ENCODE peak calls at places on chromosome 13, in four cellular contexts. One of them, this sample, is unnamed.

GRCh38 chr13:55214851-55215345 is 1925.8 kb upstream of the PRR20A start:
- DNase-seq in HepG2: no peak
- DNase-seq in HEK293T: no peak
- DNase-seq in K562: no peak
- DNase-seq in this sample: no peak

GRCh38 chr13:39370554-39370953 is 232.4 kb downstream of the LHFPL6 start:
- DNase-seq in HepG2: no peak
- DNase-seq in HEK293T: no peak
- DNase-seq in K562: no peak
- DNase-seq in this sample: no peak

GRCh38 chr13:59970847-59971246 is 192.9 kb downstream of the DIAPH3 start:
- DNase-seq in HepG2: no peak
- DNase-seq in HEK293T: no peak
- DNase-seq in K562: no peak
- DNase-seq in this sample: peak

GRCh38 chr13:25886438-25887214 is 165.2 kb downstream of the SHISA2 start:
- DNase-seq in HepG2: no peak
- DNase-seq in HEK293T: no peak
- DNase-seq in K562: no peak
- DNase-seq in this sample: no peak

GRCh38 chr13:103291693-103292572 is 225.7 kb upstream of the SLC10A2 start:
- DNase-seq in HepG2: no peak
- DNase-seq in HEK293T: no peak
- DNase-seq in K562: no peak
- DNase-seq in this sample: no peak

GRCh38 chr13:59012731-59013130 is 1151.0 kb downstream of the DIAPH3 start:
- DNase-seq in HepG2: no peak
- DNase-seq in HEK293T: no peak
- DNase-seq in K562: no peak
- DNase-seq in this sample: peak

GRCh38 chr13:32430018-32430747 is 2.3 kb upstream of the N4BP2L1 start:
- DNase-seq in HepG2: no peak
- DNase-seq in HEK293T: no peak
- DNase-seq in K562: no peak
- DNase-seq in this sample: no peak

GRCh38 chr13:105202384-105202783 is 1333.1 kb downstream of the EFNB2 start:
- DNase-seq in HepG2: no peak
- DNase-seq in HEK293T: peak
- DNase-seq in K562: no peak
- DNase-seq in this sample: no peak

GRCh38 chr13:37686501-37686900 is 87.9 kb upstream of the POSTN start:
- DNase-seq in HepG2: no peak
- DNase-seq in HEK293T: no peak
- DNase-seq in K562: no peak
- DNase-seq in this sample: no peak

GRCh38 chr13:25380741-25381324 is 9.1 kb downstream of the ATP8A2 start:
- DNase-seq in HepG2: no peak
- DNase-seq in HEK293T: no peak
- DNase-seq in K562: no peak
- DNase-seq in this sample: no peak

GRCh38 chr13:76934671-76935070 is 13.6 kb upstream of the ACOD1 start:
- DNase-seq in HepG2: no peak
- DNase-seq in HEK293T: no peak
- DNase-seq in K562: no peak
- DNase-seq in this sample: no peak

GRCh38 chr13:114062754-114063153 is 69.7 kb downstream of the RASA3 start:
- DNase-seq in HepG2: no peak
- DNase-seq in HEK293T: no peak
- DNase-seq in K562: no peak
- DNase-seq in this sample: no peak

GRCh38 chr13:81048026-81048461 is 707.1 kb upstream of the SPRY2 start:
- DNase-seq in HepG2: no peak
- DNase-seq in HEK293T: no peak
- DNase-seq in K562: no peak
- DNase-seq in this sample: no peak

GRCh38 chr13:107866666-107867623 is 348.4 kb downstream of the LIG4 start:
- DNase-seq in HepG2: no peak
- DNase-seq in HEK293T: peak
- DNase-seq in K562: peak
- DNase-seq in this sample: peak

GRCh38 chr13:45068036-45069001 is 52.0 kb upstream of the GTF2F2 start:
- DNase-seq in HepG2: no peak
- DNase-seq in HEK293T: no peak
- DNase-seq in K562: no peak
- DNase-seq in this sample: no peak

GRCh38 chr13:43749503-43749902 is 37.3 kb downstream of the ENOX1 start:
- DNase-seq in HepG2: no peak
- DNase-seq in HEK293T: no peak
- DNase-seq in K562: no peak
- DNase-seq in this sample: no peak

GRCh38 chr13:106372199-106373160 is 163.0 kb downstream of the EFNB2 start:
- DNase-seq in HepG2: no peak
- DNase-seq in HEK293T: no peak
- DNase-seq in K562: no peak
- DNase-seq in this sample: no peak

GRCh38 chr13:73275163-73275562 is 216.4 kb downstream of the KLF5 start:
- DNase-seq in HepG2: no peak
- DNase-seq in HEK293T: no peak
- DNase-seq in K562: no peak
- DNase-seq in this sample: no peak

GRCh38 chr13:106384516-106384915 is 150.9 kb downstream of the EFNB2 start:
- DNase-seq in HepG2: no peak
- DNase-seq in HEK293T: no peak
- DNase-seq in K562: no peak
- DNase-seq in this sample: no peak

GRCh38 chr13:113536461-113537110 is 46.1 kb upstream of the DCUN1D2 start:
- DNase-seq in HepG2: no peak
- DNase-seq in HEK293T: no peak
- DNase-seq in K562: no peak
- DNase-seq in this sample: no peak

GRCh38 chr13:104584481-104584880 is 1518.3 kb upstream of the SLC10A2 start:
- DNase-seq in HepG2: no peak
- DNase-seq in HEK293T: no peak
- DNase-seq in K562: no peak
- DNase-seq in this sample: no peak

GRCh38 chr13:23799945-23800344 is 89.3 kb downstream of the MIPEP start:
- DNase-seq in HepG2: no peak
- DNase-seq in HEK293T: no peak
- DNase-seq in K562: no peak
- DNase-seq in this sample: no peak

GRCh38 chr13:21088534-21088933 is 27.1 kb upstream of the LATS2 start:
- DNase-seq in HepG2: no peak
- DNase-seq in HEK293T: no peak
- DNase-seq in K562: no peak
- DNase-seq in this sample: no peak

DNA sequence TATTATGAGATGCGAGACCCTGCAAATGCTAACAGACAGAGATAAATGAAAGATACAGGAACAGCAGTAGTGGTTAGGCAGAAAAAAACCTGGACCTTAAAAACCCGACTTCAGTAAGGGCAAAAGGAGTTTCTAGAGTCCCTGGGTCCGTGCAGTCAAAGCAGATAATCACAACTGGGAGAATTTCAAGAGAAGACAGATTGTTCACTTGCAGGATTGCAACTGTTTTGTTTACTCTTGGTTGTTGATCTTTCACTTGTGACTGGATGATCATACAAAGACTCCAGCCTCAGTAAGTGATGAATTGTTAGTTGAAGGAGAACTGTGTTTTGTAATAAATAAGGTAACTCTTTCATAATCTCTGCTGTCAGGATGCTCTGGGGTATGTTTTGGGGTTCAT is 135.1 kb downstream of the GPC6 start:
- DNase-seq in HepG2: peak
- DNase-seq in HEK293T: no peak
- DNase-seq in K562: peak
- DNase-seq in this sample: no peak
- TF ChIP-seq ELF4 in HepG2: no peak
- TF ChIP-seq ELF4 in HEK293T: no peak
- TF ChIP-seq ELF4 in K562: no peak
- TF ChIP-seq ELF4 in this sample: no peak

DNA sequence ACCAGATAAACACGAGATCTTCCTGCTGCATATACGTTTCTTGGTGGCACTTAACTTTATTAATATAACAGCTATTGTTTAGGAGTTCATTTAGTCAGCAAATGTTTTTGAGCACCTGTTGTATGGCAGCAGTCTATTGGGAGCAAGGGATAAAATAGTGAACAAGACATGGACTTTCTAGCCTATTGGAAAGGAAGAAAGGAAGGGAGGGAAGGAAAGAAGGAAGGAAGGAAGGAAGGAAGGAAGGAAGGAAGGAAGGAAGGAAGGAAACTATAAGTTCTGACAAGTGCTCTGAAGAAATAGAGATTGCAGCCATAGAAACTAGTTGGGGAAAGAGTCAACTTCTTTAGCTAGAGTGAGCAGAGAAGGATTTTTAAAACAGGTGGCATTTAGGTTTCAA is 149.1 kb upstream of the STARD13 start:
- DNase-seq in HepG2: no peak
- DNase-seq in HEK293T: no peak
- DNase-seq in K562: no peak
- DNase-seq in this sample: no peak
- TF ChIP-seq ELF4 in HepG2: no peak
- TF ChIP-seq ELF4 in HEK293T: no peak
- TF ChIP-seq ELF4 in K562: no peak
- TF ChIP-seq ELF4 in this sample: no peak

GRCh38 chr13:46071590-46072249 is 19.2 kb upstream of the ZC3H13 start:
- DNase-seq in HepG2: peak
- DNase-seq in HEK293T: no peak
- DNase-seq in K562: no peak
- DNase-seq in this sample: peak
- TF ChIP-seq ELF4 in HepG2: no peak
- TF ChIP-seq ELF4 in HEK293T: no peak
- TF ChIP-seq ELF4 in K562: no peak
- TF ChIP-seq ELF4 in this sample: no peak

GRCh38 chr13:51070005-51070649 is 40.9 kb downstream of the C13orf42 start:
- DNase-seq in HepG2: peak
- DNase-seq in HEK293T: peak
- DNase-seq in K562: peak
- DNase-seq in this sample: peak
- TF ChIP-seq ELF4 in HepG2: no peak
- TF ChIP-seq ELF4 in HEK293T: no peak
- TF ChIP-seq ELF4 in K562: no peak
- TF ChIP-seq ELF4 in this sample: no peak

GRCh38 chr13:48126944-48127814 is 32.3 kb upstream of the MED4 start:
- DNase-seq in HepG2: peak
- DNase-seq in HEK293T: peak
- DNase-seq in K562: peak
- DNase-seq in this sample: peak
- TF ChIP-seq ELF4 in HepG2: no peak
- TF ChIP-seq ELF4 in HEK293T: no peak
- TF ChIP-seq ELF4 in K562: no peak
- TF ChIP-seq ELF4 in this sample: no peak